ENCODE peak calls at places on chromosomes 13 and 19, in four cellular contexts. M is GM12878, C is HepG2, Q is H1. I is an unnamed sample.

GRCh38 chr13:69755101-69755500 is 352.5 kb upstream of the ATXN8OS start:
- DNase-seq in M (no peak), C (no peak), Q (no peak), I (no peak)

GRCh38 chr19:11496391-11497163 is 9.1 kb downstream of the ZNF653 start:
- DNase-seq in M (no peak), C (peak; percentile 62), Q (peak; percentile 57), I (peak; percentile 80)

GRCh38 chr13:46622013-46622917 is 69.3 kb downstream of the LRCH1 start:
- DNase-seq in M (no peak), C (peak; percentile 10), Q (no peak), I (no peak)

GRCh38 chr19:40217027-40217810 is 965 bp downstream of the TTC9B start:
- DNase-seq in M (no peak), C (no peak), Q (peak; percentile 39), I (no peak)

GRCh38 chr13:35857769-35858168 is 273.4 kb downstream of the DCLK1 start:
- DNase-seq in M (no peak), C (no peak), Q (peak; percentile 73), I (no peak)

GRCh38 chr13:91813255-91813654 is 414.8 kb downstream of the GPC5 start:
- DNase-seq in M (no peak), C (no peak), Q (no peak), I (no peak)

GRCh38 chr13:38008636-38009035 is 139.1 kb upstream of the TRPC4 start:
- DNase-seq in M (no peak), C (no peak), Q (no peak), I (no peak)

GRCh38 chr13:52010890-52011689 is at the start of gene ATP7B:
- DNase-seq in M (no peak), C (peak; percentile 49), Q (no peak), I (peak; percentile 33)

GRCh38 chr19:50465986-50466771 is 10.1 kb upstream of the EMC10 start:
- DNase-seq in M (no peak), C (peak; percentile 34), Q (no peak), I (peak; percentile 52)

GRCh38 chr19:35076026-35076370 is 34.5 kb downstream of the HPN start:
- DNase-seq in M (no peak), C (no peak), Q (no peak), I (no peak)

GRCh38 chr19:35075202-35076025 is 33.9 kb downstream of the HPN start:
- DNase-seq in M (no peak), C (no peak), Q (no peak), I (no peak)

GRCh38 chr19:35073941-35074340 is 32.4 kb downstream of the HPN start:
- DNase-seq in M (no peak), C (no peak), Q (no peak), I (no peak)

GRCh38 chr19:35073516-35073915 is 32.0 kb downstream of the HPN start:
- DNase-seq in M (no peak), C (no peak), Q (no peak), I (no peak)

DNA sequence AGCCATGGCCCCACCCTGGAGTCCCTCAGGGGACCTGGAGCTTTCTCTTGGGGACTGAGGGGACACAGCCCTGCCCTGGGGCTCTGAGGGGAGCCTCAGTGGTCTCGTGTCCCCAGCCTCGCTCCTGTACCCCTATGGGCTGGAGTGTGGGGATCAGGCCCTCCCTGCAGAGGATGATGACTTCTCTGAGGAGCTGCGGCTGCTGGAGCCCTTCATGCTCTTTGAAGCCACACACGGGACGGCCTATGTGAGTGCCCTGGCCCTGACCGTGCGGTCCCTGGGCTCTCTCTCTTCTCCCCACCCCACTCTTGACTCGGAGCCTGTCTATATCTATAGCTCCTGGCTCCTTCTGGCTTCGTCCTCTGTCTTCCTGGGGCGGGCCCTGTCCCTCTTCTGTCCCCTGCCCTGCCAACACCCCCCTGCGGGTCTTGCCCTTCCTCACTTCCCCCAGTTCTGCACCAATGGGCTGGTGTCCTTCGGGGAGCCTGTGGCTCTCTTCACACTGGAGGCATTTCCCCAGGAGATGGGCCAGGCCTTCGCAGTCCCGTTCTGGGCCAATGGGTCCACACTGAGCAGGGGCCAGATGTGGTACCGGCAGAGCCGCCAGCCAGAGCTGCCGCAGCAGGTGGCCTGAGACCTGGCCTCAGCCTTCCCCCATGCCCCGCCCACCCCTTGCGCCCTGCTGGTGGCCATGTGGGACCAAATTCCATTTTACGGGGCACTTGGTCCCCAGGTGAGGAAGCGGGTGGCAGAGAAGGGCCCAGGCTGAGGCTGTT is 33.1 kb downstream of the HPN start:
- DNase-seq in M (no peak), C (no peak), Q (no peak), I (no peak)
- TF ChIP-seq SUZ12 in M (no peak), C (no peak), Q (no peak), I (no peak)

GRCh38 chr19:7987084-7987768 is 18.2 kb downstream of the ELAVL1 start:
- DNase-seq in M (no peak), C (no peak), Q (no peak), I (no peak)
- TF ChIP-seq SUZ12 in M (no peak), C (no peak), Q (no peak), I (no peak)

GRCh38 chr13:113785051-113786010 is 26.3 kb downstream of the TMEM255B start:
- DNase-seq in M (no peak), C (no peak), Q (no peak), I (no peak)
- TF ChIP-seq SUZ12 in M (no peak), C (no peak), Q (no peak), I (no peak)

GRCh38 chr19:9847087-9847671 is 12.1 kb downstream of the PIN1 start:
- DNase-seq in M (no peak), C (peak; percentile 23), Q (peak; percentile 51), I (peak; percentile 64)
- TF ChIP-seq SUZ12 in M (no peak), C (no peak), Q (no peak), I (no peak)

DNA sequence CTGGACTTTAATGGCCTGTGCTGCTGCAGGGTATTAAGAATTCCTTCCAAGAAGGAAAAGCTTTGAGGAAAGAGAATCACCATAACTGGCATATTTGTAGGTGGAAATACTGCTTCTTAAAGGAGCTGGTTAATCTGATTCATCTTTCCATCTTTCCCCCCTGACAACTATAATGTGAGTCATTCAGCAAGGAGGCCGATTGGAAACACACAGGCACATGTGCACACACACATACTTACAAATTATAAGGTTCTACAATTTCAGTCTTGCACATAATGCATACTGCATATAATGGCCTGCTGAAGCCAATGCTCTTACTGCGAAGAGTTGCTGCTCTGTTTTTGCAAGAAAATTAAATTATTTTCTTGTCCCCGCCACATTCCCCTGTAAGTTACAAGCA is 78.8 kb upstream of the TPP2 start:
- DNase-seq in M (no peak), C (no peak), Q (no peak), I (no peak)
- TF ChIP-seq SUZ12 in M (no peak), C (no peak), Q (no peak), I (no peak)

GRCh38 chr13:109744512-109745051 is 41.8 kb downstream of the IRS2 start:
- DNase-seq in M (no peak), C (no peak), Q (no peak), I (no peak)

GRCh38 chr13:109743706-109744453 is 42.5 kb downstream of the IRS2 start:
- DNase-seq in M (no peak), C (no peak), Q (peak; percentile 25), I (no peak)

GRCh38 chr13:109746364-109746763 is 40.0 kb downstream of the IRS2 start:
- DNase-seq in M (no peak), C (no peak), Q (no peak), I (no peak)

GRCh38 chr13:109745060-109745459 is 41.3 kb downstream of the IRS2 start:
- DNase-seq in M (no peak), C (no peak), Q (no peak), I (no peak)

GRCh38 chr13:109745702-109746101 is 40.7 kb downstream of the IRS2 start:
- DNase-seq in M (no peak), C (no peak), Q (no peak), I (no peak)
- TF ChIP-seq SUZ12 in M (no peak), C (no peak), Q (no peak), I (no peak)

GRCh38 chr19:18274776-18275356 is 614 bp upstream of the IQCN start:
- DNase-seq in M (no peak), C (peak; percentile 82), Q (no peak), I (no peak)
- TF ChIP-seq SUZ12 in M (no peak), C (no peak), Q (no peak), I (no peak)

DNA sequence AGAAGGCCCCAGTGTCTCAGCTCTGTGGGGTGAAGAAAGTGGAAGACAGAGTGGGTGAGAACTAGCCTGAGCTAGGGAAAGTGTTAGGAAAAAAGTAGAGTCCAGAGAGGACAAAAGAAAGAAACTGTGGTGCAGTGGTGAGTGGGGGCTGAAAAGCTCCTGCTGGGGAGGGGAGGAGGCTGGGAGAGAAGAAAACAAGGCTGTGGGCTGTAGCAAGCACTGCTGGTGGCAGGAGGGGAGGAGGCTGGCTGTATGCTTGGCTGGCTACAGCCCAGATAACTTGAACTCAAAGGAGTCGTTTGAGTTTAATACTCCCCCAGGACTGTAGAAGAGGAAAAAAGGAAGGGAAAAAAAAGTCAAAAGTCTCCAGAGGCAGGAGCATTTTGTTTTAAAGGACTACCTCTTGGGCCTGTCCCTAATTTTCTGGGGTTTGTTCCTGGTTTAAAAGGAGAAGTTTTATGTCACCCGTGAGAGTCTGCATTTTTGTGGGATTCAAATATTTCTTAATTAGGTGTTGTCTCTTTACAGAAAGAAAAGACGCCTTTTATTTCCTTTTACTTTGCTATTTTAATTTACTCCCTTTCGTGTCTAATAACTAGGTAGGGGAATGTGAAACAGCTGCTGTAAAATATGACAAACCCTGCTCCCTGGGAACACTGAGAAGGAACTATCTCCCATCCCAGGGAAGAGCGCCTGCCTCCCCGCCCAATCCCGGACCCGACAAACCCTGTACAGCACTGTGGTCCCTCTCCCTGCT is 21.7 kb downstream of the ZIC5 start:
- DNase-seq in M (no peak), C (no peak), Q (no peak), I (peak; percentile 42)
- TF ChIP-seq SUZ12 in M (no peak), C (no peak), Q (no peak), I (no peak)

DNA sequence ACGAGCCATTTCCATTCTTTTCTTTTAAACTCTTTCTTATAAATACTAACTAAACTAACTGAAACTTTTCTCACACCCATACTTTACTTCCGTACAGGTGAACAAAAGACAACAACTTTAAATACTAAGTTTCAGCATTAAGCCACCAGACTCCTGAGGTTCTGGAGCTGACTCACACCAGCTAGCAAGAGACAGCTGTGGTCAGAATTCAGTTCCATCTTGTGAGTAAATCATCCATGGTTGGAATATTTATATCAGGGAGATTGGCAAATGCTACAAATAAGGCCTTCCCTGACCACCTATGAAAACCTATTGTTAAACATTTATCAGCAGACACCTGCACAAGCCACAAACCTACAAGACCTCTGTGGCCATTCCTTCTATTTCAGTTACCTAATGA is 897.0 kb downstream of the EFNB2 start:
- DNase-seq in M (no peak), C (no peak), Q (no peak), I (no peak)
- TF ChIP-seq SUZ12 in M (no peak), C (no peak), Q (no peak), I (no peak)